ENCODE peak calls at places on chromosome 3, in nine cellular contexts. D is Calu3, B is DMS153, L is pancreas, V is cardiac muscle cell, G is activated gamma-delta T cell, K is choroid plexus epithelial cell, W is lower lobe of right lung, O is mesothelial cell of epicardium. A is an unnamed sample.

GRCh38 chr3:52682016-52682415 is 3.7 kb downstream of the PBRM1 start:
- DNase-seq in D (peak), B (no peak), L (no peak), V (peak), G (no peak), K (peak), W (no peak), O (no peak), A (no peak)

GRCh38 chr3:50675179-50676030 is 678 bp downstream of the DOCK3 start:
- DNase-seq in D (peak), B (no peak), L (no peak), V (no peak), G (peak), K (no peak), W (peak), O (peak), A (no peak)

GRCh38 chr3:176855901-176856486 is 341.3 kb downstream of the TBL1XR1 start:
- DNase-seq in D (no peak), B (peak), L (no peak), V (no peak), G (no peak), K (no peak), W (no peak), O (no peak), A (no peak)

GRCh38 chr3:27449530-27450150 is 34.5 kb downstream of the SLC4A7 start:
- DNase-seq in D (peak), B (no peak), L (no peak), V (no peak), G (no peak), K (no peak), W (no peak), O (no peak), A (no peak)

GRCh38 chr3:186821429-186822367 is 15.4 kb upstream of the RFC4 start:
- DNase-seq in D (peak), B (no peak), L (no peak), V (peak), G (no peak), K (peak), W (no peak), O (no peak), A (no peak)

GRCh38 chr3:186254676-186255665 is 107.1 kb downstream of the DGKG start:
- DNase-seq in D (no peak), B (no peak), L (no peak), V (peak), G (no peak), K (no peak), W (peak), O (no peak), A (no peak)

GRCh38 chr3:138944842-138945645 is 1.9 kb downstream of the FOXL2 start:
- DNase-seq in D (peak), B (no peak), L (no peak), V (no peak), G (peak), K (no peak), W (no peak), O (no peak), A (no peak)

GRCh38 chr3:53198256-53198977 is 37.4 kb downstream of the PRKCD start:
- DNase-seq in D (no peak), B (no peak), L (no peak), V (no peak), G (no peak), K (no peak), W (no peak), O (no peak), A (no peak)

GRCh38 chr3:35659808-35660207 is 20.5 kb downstream of the ARPP21 start:
- DNase-seq in D (peak), B (peak), L (peak), V (no peak), G (no peak), K (no peak), W (no peak), O (no peak), A (peak)

GRCh38 chr3:152254031-152254430 is 14.7 kb upstream of the MBNL1 start:
- DNase-seq in D (no peak), B (no peak), L (no peak), V (no peak), G (no peak), K (no peak), W (no peak), O (no peak), A (no peak)

GRCh38 chr3:10322355-10322715 is 1.4 kb upstream of the SEC13 start:
- DNase-seq in D (peak), B (no peak), L (no peak), V (no peak), G (no peak), K (peak), W (no peak), O (no peak), A (no peak)

GRCh38 chr3:72567474-72567873 is 280.8 kb downstream of the SHQ1 start:
- DNase-seq in D (no peak), B (no peak), L (no peak), V (no peak), G (no peak), K (no peak), W (no peak), O (no peak), A (no peak)

GRCh38 chr3:69433938-69434263 is 48.0 kb upstream of the FRMD4B start:
- DNase-seq in D (no peak), B (no peak), L (no peak), V (no peak), G (no peak), K (no peak), W (no peak), O (no peak), A (no peak)

GRCh38 chr3:178244653-178245384 is 291.4 kb upstream of the KCNMB2 start:
- DNase-seq in D (no peak), B (no peak), L (no peak), V (no peak), G (no peak), K (no peak), W (no peak), O (no peak), A (peak)

GRCh38 chr3:32401541-32402052 is 9.9 kb downstream of the CMTM7 start:
- DNase-seq in D (peak), B (peak), L (peak), V (peak), G (peak), K (peak), W (peak), O (peak), A (peak)

GRCh38 chr3:153961498-153961897 is 159.7 kb upstream of the ARHGEF26 start:
- DNase-seq in D (no peak), B (peak), L (no peak), V (no peak), G (no peak), K (no peak), W (no peak), O (no peak), A (peak)

GRCh38 chr3:4695846-4696245 is 202.7 kb downstream of the ITPR1 start:
- DNase-seq in D (no peak), B (no peak), L (no peak), V (no peak), G (no peak), K (no peak), W (no peak), O (no peak), A (no peak)

GRCh38 chr3:22685598-22685997 is 517.5 kb upstream of the UBE2E2 start:
- DNase-seq in D (peak), B (no peak), L (no peak), V (peak), G (no peak), K (peak), W (no peak), O (no peak), A (no peak)

GRCh38 chr3:15451468-15452113 is 24.2 kb downstream of the EAF1 start:
- DNase-seq in D (no peak), B (no peak), L (no peak), V (no peak), G (no peak), K (no peak), W (no peak), O (no peak), A (no peak)

GRCh38 chr3:65398953-65399352 is 639.8 kb downstream of the MAGI1 start:
- DNase-seq in D (no peak), B (no peak), L (no peak), V (no peak), G (no peak), K (peak), W (no peak), O (no peak), A (no peak)

GRCh38 chr3:119579366-119580147 is at the start of gene ADPRH:
- DNase-seq in D (peak), B (peak), L (peak), V (peak), G (no peak), K (peak), W (peak), O (peak), A (no peak)

GRCh38 chr3:65948833-65949573 is 89.7 kb downstream of the MAGI1 start:
- DNase-seq in D (no peak), B (no peak), L (no peak), V (no peak), G (no peak), K (no peak), W (no peak), O (no peak), A (no peak)

GRCh38 chr3:16841906-16842709 is 42.6 kb upstream of the PLCL2 start:
- DNase-seq in D (no peak), B (peak), L (no peak), V (no peak), G (peak), K (no peak), W (peak), O (no peak), A (no peak)

GRCh38 chr3:79011821-79012529 is 755.8 kb downstream of the ROBO1 start:
- DNase-seq in D (no peak), B (no peak), L (no peak), V (no peak), G (no peak), K (no peak), W (no peak), O (no peak), A (no peak)

GRCh38 chr3:50562866-50563265 is 4.7 kb downstream of the C3orf18 start:
- DNase-seq in D (no peak), B (no peak), L (no peak), V (peak), G (no peak), K (no peak), W (no peak), O (no peak), A (no peak)

GRCh38 chr3:160196511-160197104 is 28.6 kb upstream of the C3orf80 start:
- DNase-seq in D (no peak), B (no peak), L (no peak), V (peak), G (no peak), K (no peak), W (no peak), O (no peak), A (no peak)

GRCh38 chr3:66483006-66483928 is 17.6 kb downstream of the LRIG1 start:
- DNase-seq in D (no peak), B (no peak), L (peak), V (peak), G (peak), K (no peak), W (no peak), O (no peak), A (no peak)

GRCh38 chr3:159929181-159929893 is 59.3 kb upstream of the IL12A start:
- DNase-seq in D (peak), B (no peak), L (no peak), V (peak), G (no peak), K (peak), W (peak), O (no peak), A (no peak)

GRCh38 chr3:153445817-153446216 is 283.8 kb downstream of the RAP2B start:
- DNase-seq in D (no peak), B (no peak), L (no peak), V (no peak), G (no peak), K (no peak), W (no peak), O (no peak), A (no peak)

GRCh38 chr3:52811452-52812011 is 16.9 kb downstream of the ITIH3 start:
- DNase-seq in D (no peak), B (no peak), L (no peak), V (no peak), G (no peak), K (no peak), W (no peak), O (no peak), A (no peak)

GRCh38 chr3:64514889-64515288 is 172.9 kb downstream of the ADAMTS9 start:
- DNase-seq in D (no peak), B (no peak), L (no peak), V (no peak), G (no peak), K (no peak), W (no peak), O (no peak), A (no peak)

GRCh38 chr3:8318002-8318649 is 183.5 kb upstream of the LMCD1 start:
- DNase-seq in D (no peak), B (peak), L (no peak), V (no peak), G (no peak), K (peak), W (no peak), O (no peak), A (no peak)

GRCh38 chr3:150697646-150698045 is 6.1 kb downstream of the ERICH6 start:
- DNase-seq in D (no peak), B (no peak), L (no peak), V (no peak), G (no peak), K (peak), W (no peak), O (no peak), A (no peak)

A was measured in NCI-H2081 treated with DMSO at 0.1 percent for 48 hours.